ENCODE peak calls at places on chromosomes 12 and 14, in four cellular contexts. M is astrocyte of the spinal cord, U is uterus, O is aorta. D is an unnamed sample.

GRCh38 chr14:95292660-95293425 is 26.9 kb downstream of the CLMN start:
- DNase-seq in O (no peak), M (no peak), U (no peak), D (no peak)

GRCh38 chr12:111409403-111410228 is 3.9 kb downstream of the SH2B3 start:
- DNase-seq in U (peak; percentile 48), M (peak; percentile 90), O (peak; percentile 75), D (no peak)

GRCh38 chr14:104556256-104557021 is 23.1 kb upstream of the C14orf180 start:
- DNase-seq in O (peak; percentile 25), M (no peak), U (no peak), D (no peak)

GRCh38 chr12:62691309-62691708 is 224.7 kb downstream of the MON2 start:
- DNase-seq in U (no peak), O (no peak), M (no peak), D (no peak)

GRCh38 chr14:40629144-40629543 is 977.5 kb upstream of the LRFN5 start:
- DNase-seq in U (no peak), O (no peak), M (no peak), D (no peak)

GRCh38 chr12:102480401-102480800 is at the start of gene IGF1:
- DNase-seq in U (no peak), O (no peak), M (peak; percentile 33), D (no peak)

GRCh38 chr14:52547526-52547925 is 4.8 kb downstream of the TXNDC16 start:
- DNase-seq in U (no peak), O (no peak), M (no peak), D (no peak)

GRCh38 chr12:109711596-109712461 is 1.8 kb upstream of the FAM222A start:
- DNase-seq in O (no peak), U (no peak), M (no peak), D (no peak)

GRCh38 chr12:2664721-2665577 is 129.8 kb upstream of the FKBP4 start:
- DNase-seq in M (no peak), U (peak; percentile 5), O (peak; percentile 18), D (no peak)

GRCh38 chr14:35883677-35884293 is 57.6 kb downstream of the BRMS1L start:
- DNase-seq in O (no peak), M (peak; percentile 37), U (no peak), D (no peak)

GRCh38 chr12:111068281-111068680 is 147.9 kb upstream of the MYL2 start:
- DNase-seq in U (no peak), O (peak; percentile 35), M (no peak), D (no peak)

GRCh38 chr12:62866451-62867082 is 68.4 kb downstream of the PPM1H start:
- DNase-seq in U (no peak), M (peak; percentile 78), O (no peak), D (no peak)

GRCh38 chr12:85424581-85425348 is 144.7 kb downstream of the ALX1 start:
- DNase-seq in O (no peak), M (peak; percentile 24), U (no peak), D (no peak)

GRCh38 chr12:124147579-124147978 is 147.3 kb upstream of the RFLNA start:
- DNase-seq in U (no peak), O (no peak), M (no peak), D (no peak)

GRCh38 chr12:42960087-42960527 is 370.6 kb upstream of the PRICKLE1 start:
- DNase-seq in M (peak; percentile 46), U (no peak), O (no peak), D (peak; percentile 17)

GRCh38 chr14:52422650-52423356 is 108.7 kb downstream of the PTGER2 start:
- DNase-seq in M (no peak), O (no peak), U (no peak), D (no peak)

GRCh38 chr14:54446201-54446693 is 5.1 kb upstream of the CNIH1 start:
- DNase-seq in M (no peak), U (peak; percentile 94), O (no peak), D (peak; percentile 30)

GRCh38 chr12:50070314-50071060 is 13.1 kb downstream of the ASIC1 start:
- DNase-seq in M (peak; percentile 83), O (peak; percentile 89), U (peak; percentile 83), D (peak; percentile 68)

GRCh38 chr14:104559769-104560585 is 19.6 kb upstream of the C14orf180 start:
- DNase-seq in O (no peak), M (no peak), U (no peak), D (no peak)

GRCh38 chr14:36508418-36509051 is 11.5 kb downstream of the NKX2-1 start:
- DNase-seq in O (no peak), U (no peak), M (no peak), D (no peak)

GRCh38 chr12:8590842-8591545 is 21.7 kb downstream of the AICDA start:
- DNase-seq in U (no peak), O (no peak), M (no peak), D (no peak)

GRCh38 chr14:63752449-63753169 is 24.7 kb upstream of the SGPP1 start:
- DNase-seq in M (peak; percentile 53), U (no peak), O (peak; percentile 65), D (no peak)

GRCh38 chr12:15963271-15963670 is 52.1 kb downstream of the DERA start:
- DNase-seq in O (no peak), U (no peak), M (peak; percentile 39), D (no peak)

GRCh38 chr14:91614187-91614586 is 104.1 kb upstream of the PPP4R3A start:
- DNase-seq in M (no peak), O (no peak), U (no peak), D (no peak)

GRCh38 chr14:37650356-37651037 is 55.1 kb downstream of the TTC6 start:
- DNase-seq in O (no peak), M (peak; percentile 15), U (no peak), D (no peak)

GRCh38 chr12:96444403-96444802 is 44.2 kb upstream of the CDK17 start:
- DNase-seq in O (no peak), U (no peak), M (no peak), D (no peak)

GRCh38 chr12:116773276-116773731 is 35.2 kb downstream of the RNFT2 start:
- DNase-seq in M (no peak), U (no peak), O (no peak), D (peak; percentile 5)

GRCh38 chr12:38886064-38886463 is 19.3 kb downstream of the CPNE8 start:
- DNase-seq in U (peak; percentile 21), O (peak; percentile 64), M (peak; percentile 48), D (peak; percentile 73)

GRCh38 chr14:75418779-75419768 is 8.7 kb upstream of the JDP2 start:
- DNase-seq in O (no peak), U (no peak), M (no peak), D (peak; percentile 39)

GRCh38 chr12:55652352-55652751 is 15.7 kb downstream of the OR10P1 start:
- DNase-seq in M (no peak), U (no peak), O (no peak), D (no peak)

GRCh38 chr12:94597268-94597667 is 53.1 kb downstream of the TMCC3 start:
- DNase-seq in O (no peak), M (no peak), U (no peak), D (no peak)

DNA sequence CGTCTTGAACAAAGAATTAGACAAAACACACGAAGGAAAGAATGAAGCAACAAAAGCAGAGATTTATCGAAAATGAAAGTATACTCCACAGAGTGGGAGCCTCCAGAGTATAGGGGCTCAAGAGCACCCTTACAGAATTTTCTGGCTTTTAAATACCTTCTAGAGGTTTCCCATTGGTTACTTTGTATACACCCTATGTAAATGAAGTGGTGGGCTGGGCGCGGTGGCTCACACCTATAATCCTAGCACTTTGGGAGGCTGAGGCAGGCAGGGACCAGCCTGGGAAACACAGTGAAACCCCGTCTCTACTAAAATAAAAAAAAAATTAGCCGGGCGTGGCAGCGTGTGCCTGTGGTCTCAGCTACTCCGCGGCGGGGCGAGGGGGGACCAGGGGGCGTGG is 13.1 kb upstream of the DNM1L start:
- DNase-seq in U (no peak), O (no peak), M (no peak), D (no peak)
- H3K4me3 ChIP-seq in U (peak overlapping the region; percentile 11), O (no peak overlapping the region), M (no peak overlapping the region), D (no peak overlapping the region)

DNA sequence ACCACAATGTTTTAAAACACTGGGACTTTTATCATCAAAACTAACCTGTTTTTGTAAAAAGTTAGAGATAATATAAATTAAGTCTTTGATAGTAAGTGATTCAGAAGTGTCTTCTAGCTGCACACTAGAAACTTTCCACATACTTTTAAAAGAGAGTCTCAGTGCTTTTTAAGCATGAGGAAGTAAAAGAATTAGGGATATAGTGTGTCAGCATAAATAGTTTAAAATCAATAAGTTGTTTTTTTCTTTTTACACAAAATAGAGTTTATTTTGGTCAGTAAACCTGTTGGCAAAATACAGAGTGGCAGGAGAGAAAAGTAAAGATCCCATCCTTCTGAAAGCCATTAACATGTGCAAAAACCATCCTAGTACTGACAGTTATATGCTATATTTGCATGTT is 1.7 kb downstream of the DNM1L start:
- DNase-seq in M (no peak), O (no peak), U (no peak), D (no peak)
- H3K4me3 ChIP-seq in M (no peak overlapping the region), O (no peak overlapping the region), U (no peak overlapping the region), D (no peak overlapping the region)

GRCh38 chr12:99981639-99982190 is 3.0 kb downstream of the ANKS1B start:
- DNase-seq in M (no peak), U (no peak), O (no peak), D (no peak)

GRCh38 chr12:99985631-99986030 is 895 bp upstream of the ANKS1B start:
- DNase-seq in U (no peak), M (no peak), O (no peak), D (no peak)

GRCh38 chr12:99983721-99984258 is 946 bp downstream of the ANKS1B start:
- DNase-seq in U (no peak), M (no peak), O (no peak), D (no peak)

GRCh38 chr12:99985129-99985570 is 414 bp upstream of the ANKS1B start:
- DNase-seq in M (peak; percentile 18), U (no peak), O (no peak), D (no peak)

DNA sequence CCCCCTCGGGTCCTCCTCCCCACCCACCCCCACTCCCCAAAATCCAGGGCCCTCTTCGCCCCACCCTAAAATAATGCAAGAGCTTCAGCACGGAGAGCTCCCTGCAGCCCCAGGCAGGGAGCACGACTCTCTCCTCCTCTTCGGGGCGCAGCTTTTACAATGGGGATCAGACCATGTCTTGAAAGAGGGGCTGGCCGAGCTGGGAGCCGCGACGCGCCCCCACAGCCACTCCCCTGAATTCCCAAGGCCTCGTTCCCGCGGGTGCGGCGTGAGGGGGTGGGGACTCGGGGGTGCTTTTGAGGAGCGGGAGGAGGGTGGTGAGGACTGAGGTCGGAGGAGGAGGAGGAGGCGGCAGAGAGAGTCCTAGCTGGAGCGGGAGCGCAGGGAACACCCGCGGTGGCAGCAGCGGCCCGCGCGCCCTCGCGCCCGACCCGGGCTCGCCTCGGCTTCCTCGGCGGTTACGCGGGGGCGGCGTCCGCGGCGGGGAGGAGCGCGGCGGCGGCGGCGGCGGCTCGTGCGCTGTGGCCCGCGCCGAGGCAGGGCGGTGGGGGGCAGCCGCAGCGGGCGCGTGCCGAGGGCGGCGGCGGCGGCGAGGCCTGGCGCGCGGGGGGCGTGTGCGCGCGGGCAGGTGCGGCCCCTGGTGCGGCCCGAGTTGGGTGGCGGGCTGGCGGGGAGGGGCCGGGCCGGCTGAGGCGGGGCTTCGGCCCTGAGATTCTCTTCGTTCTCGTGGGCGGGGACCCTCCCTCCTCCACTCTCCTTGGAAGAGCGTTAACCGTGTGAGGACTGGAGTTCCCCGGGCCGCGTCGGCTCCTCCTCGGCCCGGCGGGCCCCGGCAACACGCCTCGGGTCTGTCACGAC is at the start of gene ANKS1B:
- DNase-seq in O (peak; percentile 75), M (peak; percentile 15), U (peak; percentile 23), D (peak; percentile 49)
- H3K4me3 ChIP-seq in O (peak within 1 kb of the TSS; percentile 53), M (peak within 1 kb of the TSS; percentile 58), U (peak within 1 kb of the TSS; percentile 57), D (peak within 1 kb of the TSS; percentile 51)

GRCh38 chr14:106850913-106851825 is 1324.8 kb downstream of the TMEM121 start:
- DNase-seq in O (no peak), U (no peak), M (no peak), D (no peak)
- H3K4me3 ChIP-seq in O (no peak overlapping the region), U (no peak overlapping the region), M (no peak overlapping the region), D (no peak overlapping the region)

GRCh38 chr12:48788852-48789775 is at the start of gene ADCY6:
- DNase-seq in U (peak; percentile 80), M (peak; percentile 79), O (peak; percentile 86), D (peak; percentile 74)
- H3K4me3 ChIP-seq in U (peak within 1 kb of the TSS; percentile 81), M (peak within 1 kb of the TSS; percentile 83), O (peak within 1 kb of the TSS; percentile 98), D (peak within 1 kb of the TSS; percentile 87)

D was measured in prostate gland.